ENCODE peak calls at places on chromosomes 12 and 14, in nine cellular contexts. B is fibroblast of lung; M is activated T-helper 1 cell treated with anti-CD3 and anti-CD28 coated beads, Interleukin-2, amount 50 U/mL, for 16 hours; N is RKO; L is HT1080; S is immature natural killer cell; T is psoas muscle; Y is NCI-H2029; E is effector CD4-positive, alpha-beta T cell. P is an unnamed sample.

GRCh38 chr12:59596232-59597143 is 659 bp downstream of the SLC16A7 start:
- DNase-seq in B (peak), T (peak), M (peak), S (peak), E (peak), L (no peak), N (peak), Y (peak), P (peak)

GRCh38 chr12:116454950-116455447 is 104.2 kb upstream of the MAP1LC3B2 start:
- DNase-seq in B (peak), T (no peak), L (peak), S (no peak), N (peak), M (no peak), E (no peak), Y (no peak), P (no peak)

GRCh38 chr12:114425031-114425626 is 19.2 kb upstream of the TBX5 start:
- DNase-seq in T (no peak), N (no peak), Y (peak), S (no peak), L (no peak), E (no peak), M (no peak), B (peak), P (no peak)

GRCh38 chr12:30753761-30754382 is 879 bp downstream of the CAPRIN2 start:
- DNase-seq in E (no peak), B (peak), L (peak), N (peak), Y (no peak), M (no peak), S (no peak), T (no peak), P (peak)

GRCh38 chr12:6943719-6944380 is at the start of the genes C12orf57 and RNU7-1:
- DNase-seq in B (no peak), Y (peak), T (peak), L (peak), S (no peak), M (no peak), E (peak), N (peak), P (peak)

GRCh38 chr14:36129181-36129580 is 47.3 kb downstream of the PTCSC3 start:
- DNase-seq in T (no peak), B (no peak), S (no peak), E (no peak), Y (peak), M (no peak), L (peak), N (no peak), P (no peak)

GRCh38 chr12:91900971-91901370 is 244.7 kb downstream of the BTG1 start:
- DNase-seq in E (no peak), L (peak), T (no peak), M (no peak), N (no peak), Y (no peak), S (no peak), B (no peak), P (no peak)

GRCh38 chr12:21906919-21907642 is 34.1 kb downstream of the ABCC9 start:
- DNase-seq in M (no peak), N (no peak), L (no peak), T (no peak), S (no peak), Y (no peak), B (no peak), E (no peak), P (no peak)

GRCh38 chr12:122871851-122872785 is 23.8 kb downstream of the VPS37B start:
- DNase-seq in Y (peak), N (no peak), E (no peak), L (no peak), S (peak), M (no peak), T (no peak), B (peak), P (no peak)

P was measured in posterior cingulate gyrus.